ENCODE peak calls at places on chromosomes 2 and 18, in nine cellular contexts. K is left lung, L is GM12865, A is GM20000, Q is lower lobe of right lung, X is upper lobe of right lung, E is GM06990, J is fibroblast of mammary gland, D is body of pancreas. Z is an unnamed sample.

GRCh38 chr18:2856499-2856898 is 9.7 kb downstream of the EMILIN2 start:
- DNase-seq in A (no peak), E (no peak), Q (no peak), K (no peak), J (peak), D (no peak), L (no peak), X (no peak), Z (no peak)

GRCh38 chr2:159124441-159124911 is 156.0 kb downstream of the TANC1 start:
- DNase-seq in E (no peak), K (no peak), J (peak), D (peak), A (no peak), L (no peak), X (no peak), Q (no peak), Z (no peak)

GRCh38 chr2:216714412-216714775 is 19.0 kb upstream of the IGFBP5 start:
- DNase-seq in Q (no peak), D (no peak), A (no peak), J (peak), L (no peak), X (no peak), K (no peak), E (no peak), Z (no peak)

GRCh38 chr2:100107440-100107839 is 35.0 kb downstream of the AFF3 start:
- DNase-seq in Q (no peak), J (no peak), L (no peak), X (no peak), D (no peak), E (no peak), K (no peak), A (no peak), Z (no peak)

GRCh38 chr2:99066075-99066557 is 75.4 kb upstream of the C2orf15 start:
- DNase-seq in Q (no peak), K (no peak), D (peak), E (peak), A (peak), L (peak), X (no peak), J (peak), Z (no peak)

GRCh38 chr2:128594273-128594910 is 275.7 kb upstream of the HS6ST1 start:
- DNase-seq in E (no peak), A (no peak), L (no peak), Q (no peak), K (no peak), X (no peak), D (no peak), J (no peak), Z (no peak)

GRCh38 chr18:37712776-37713175 is 147.2 kb upstream of the CELF4 start:
- DNase-seq in J (peak), E (no peak), Q (no peak), L (no peak), X (no peak), K (no peak), A (no peak), D (no peak), Z (no peak)

GRCh38 chr18:34114996-34115395 is 109.7 kb downstream of the NOL4 start:
- DNase-seq in E (no peak), L (no peak), K (peak), Q (no peak), A (no peak), D (no peak), X (no peak), J (no peak), Z (no peak)

GRCh38 chr2:99689135-99689742 is 199.4 kb upstream of the REV1 start:
- DNase-seq in E (no peak), J (no peak), D (no peak), K (no peak), A (no peak), L (no peak), X (no peak), Q (no peak), Z (no peak)

GRCh38 chr2:37323176-37323575 is 1.5 kb downstream of the PRKD3 start:
- DNase-seq in A (no peak), J (peak), L (no peak), X (no peak), E (no peak), D (no peak), K (no peak), Q (no peak), Z (no peak)

GRCh38 chr2:46438794-46439193 is 40.6 kb upstream of the TMEM247 start:
- DNase-seq in X (no peak), D (no peak), Q (no peak), K (no peak), L (no peak), E (no peak), A (no peak), J (no peak), Z (no peak)

GRCh38 chr2:27735263-27735904 is 36.1 kb upstream of the MRPL33 start:
- DNase-seq in J (peak), X (peak), E (no peak), K (peak), L (no peak), D (peak), A (no peak), Q (peak), Z (no peak)

GRCh38 chr2:182004945-182005344 is 19.3 kb downstream of the PPP1R1C start:
- DNase-seq in A (no peak), E (no peak), X (no peak), J (no peak), L (no peak), Q (no peak), K (no peak), D (no peak), Z (no peak)

GRCh38 chr18:4807495-4808293 is 352.6 kb upstream of the DLGAP1 start:
- DNase-seq in D (no peak), Q (no peak), A (no peak), X (no peak), J (no peak), L (no peak), E (no peak), K (peak), Z (no peak)

DNA sequence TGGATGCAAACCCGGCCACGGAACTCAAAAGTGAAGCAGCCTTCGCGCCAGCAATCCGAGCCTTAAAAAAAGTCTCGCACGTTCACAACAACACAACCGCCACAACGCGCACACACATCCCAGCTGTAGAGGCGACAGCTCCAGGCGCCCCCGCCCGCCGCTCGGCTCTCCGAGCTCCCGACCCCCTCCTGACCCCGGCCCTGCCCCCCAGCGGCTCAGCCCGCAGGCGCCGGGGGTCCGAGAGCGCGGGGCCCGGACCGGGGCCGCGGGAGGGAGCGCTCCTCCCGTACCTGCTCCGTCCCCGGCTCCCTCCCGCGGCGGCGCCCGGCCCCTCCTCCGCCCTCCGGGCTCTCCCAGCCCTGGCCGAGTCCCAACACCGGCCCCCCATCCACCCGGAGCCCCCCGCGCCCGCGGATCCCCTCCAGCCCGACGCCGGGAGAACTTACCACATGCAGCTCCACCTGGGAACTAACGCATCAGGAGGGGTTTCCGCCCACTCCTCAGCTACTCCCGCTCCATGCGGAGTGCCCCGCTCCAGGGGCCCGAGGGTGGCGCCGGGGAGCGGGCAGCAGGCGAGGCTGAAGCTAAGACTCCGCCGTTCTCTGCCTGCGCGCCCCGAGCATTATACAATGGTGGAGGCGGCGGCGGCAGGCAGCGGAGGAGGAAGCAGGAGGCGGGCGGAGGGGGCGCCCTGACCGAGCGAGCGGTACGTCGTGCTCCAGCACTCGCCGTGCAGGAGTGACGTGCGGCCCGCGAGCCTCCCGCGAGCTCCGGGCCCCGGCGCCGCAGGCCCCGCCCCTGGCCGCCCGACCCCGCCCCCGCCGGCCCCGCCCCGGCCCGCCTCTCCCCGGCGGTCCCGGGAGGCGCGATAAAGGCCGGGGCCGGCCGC is at the start of gene SERTAD2:
- DNase-seq in D (peak), X (peak), Q (peak), E (peak), L (peak), K (peak), J (peak), A (peak), Z (peak)
- TF ChIP-seq CTCF in D (peak), X (peak), Q (peak), E (peak), L (peak), K (no peak), J (no peak), A (peak), Z (no peak)

GRCh38 chr18:23237524-23238151 is 102.4 kb downstream of the CABLES1 start:
- DNase-seq in Q (peak), X (peak), K (peak), D (peak), J (peak), E (peak), A (peak), L (peak), Z (peak)
- TF ChIP-seq CTCF in Q (peak), X (peak), K (no peak), D (no peak), J (peak), E (peak), A (peak), L (peak), Z (no peak)

GRCh38 chr2:134988994-134989605 is 58.1 kb downstream of the MAP3K19 start:
- DNase-seq in D (no peak), Q (no peak), J (peak), K (no peak), E (no peak), L (peak), X (no peak), A (peak), Z (no peak)
- TF ChIP-seq CTCF in D (peak), Q (peak), J (peak), K (peak), E (peak), L (peak), X (peak), A (no peak), Z (no peak)

GRCh38 chr2:102304711-102305591 is 6.4 kb upstream of the IL1RL1 start:
- DNase-seq in L (no peak), X (no peak), Q (no peak), E (no peak), A (no peak), K (no peak), D (no peak), J (no peak), Z (no peak)

GRCh38 chr2:102303589-102303988 is 7.8 kb upstream of the IL1RL1 start:
- DNase-seq in X (no peak), A (no peak), Q (no peak), K (no peak), E (no peak), L (no peak), J (no peak), D (no peak), Z (no peak)

GRCh38 chr2:102302458-102302857 is 8.9 kb upstream of the IL1RL1 start:
- DNase-seq in Q (no peak), J (no peak), L (no peak), A (no peak), D (no peak), E (no peak), K (no peak), X (no peak), Z (no peak)

GRCh38 chr2:102304268-102304667 is 7.1 kb upstream of the IL1RL1 start:
- DNase-seq in Q (no peak), A (no peak), J (peak), D (no peak), X (no peak), E (no peak), L (no peak), K (no peak), Z (no peak)

GRCh38 chr2:102301867-102302362 is 9.4 kb upstream of the IL1RL1 start:
- DNase-seq in Q (no peak), D (peak), K (no peak), X (no peak), A (peak), E (peak), L (peak), J (peak), Z (no peak)
- TF ChIP-seq CTCF in Q (peak), D (no peak), K (no peak), X (peak), A (peak), E (peak), L (peak), J (peak), Z (no peak)

GRCh38 chr2:47907097-47907781 is 941 bp upstream of the FBXO11 start:
- DNase-seq in Q (peak), E (no peak), D (peak), K (no peak), A (no peak), J (no peak), X (no peak), L (peak), Z (no peak)

GRCh38 chr2:47905454-47906260 is 641 bp downstream of the FBXO11 start:
- DNase-seq in A (peak), L (peak), X (peak), E (peak), Q (peak), D (peak), J (peak), K (peak), Z (peak)

GRCh38 chr2:47908682-47909081 is 2.4 kb upstream of the FBXO11 start:
- DNase-seq in Q (no peak), A (no peak), K (no peak), E (no peak), D (no peak), X (no peak), L (no peak), J (no peak), Z (no peak)

GRCh38 chr2:47904903-47905453 is 1.3 kb downstream of the FBXO11 start:
- DNase-seq in L (no peak), J (no peak), X (peak), E (peak), D (peak), K (peak), Q (peak), A (peak), Z (no peak)

DNA sequence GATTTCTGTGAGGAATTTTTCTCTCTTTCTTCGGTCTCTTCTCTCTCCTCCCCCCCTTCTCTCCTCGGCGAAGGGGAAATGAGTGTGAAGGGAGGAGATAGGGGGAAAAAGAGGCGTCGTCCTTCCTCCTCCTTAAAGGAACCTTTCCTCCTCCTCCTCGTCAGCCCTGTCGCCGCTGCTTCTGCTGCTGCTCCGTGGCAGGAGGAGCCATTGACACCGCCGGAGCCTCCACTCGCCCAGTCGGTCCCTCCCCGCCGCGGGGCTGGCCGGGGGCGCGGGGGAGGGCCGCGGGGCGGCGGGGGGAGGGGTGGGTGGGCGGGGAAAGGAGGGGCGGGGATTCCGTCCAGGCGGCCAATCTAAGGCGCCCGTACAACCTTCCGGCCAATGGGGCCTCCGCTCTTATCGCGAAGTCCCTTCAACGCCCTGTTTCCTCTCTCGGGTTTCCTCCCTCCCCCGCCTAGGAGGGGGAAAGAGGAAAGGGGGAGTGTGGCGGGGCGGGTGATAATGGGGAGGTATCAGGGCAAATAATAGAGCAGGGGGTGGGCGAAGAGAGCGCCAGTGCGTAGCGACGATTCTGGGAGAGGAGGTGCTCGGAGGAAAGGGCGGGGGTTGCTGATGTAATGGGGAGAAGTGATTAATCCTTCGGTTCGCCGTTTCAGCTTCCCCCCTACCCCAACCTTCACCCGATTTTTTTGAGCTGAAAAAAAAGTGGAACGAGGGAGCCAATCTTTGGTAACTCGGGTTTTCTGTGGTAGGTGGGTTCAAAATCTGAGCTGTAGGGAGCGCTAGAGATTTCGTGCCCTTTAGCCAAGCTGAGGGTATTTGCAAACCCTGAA is at the start of gene FBXO11:
- DNase-seq in A (peak), L (peak), Q (peak), D (peak), E (peak), X (peak), K (peak), J (peak), Z (peak)
- TF ChIP-seq CTCF in A (peak), L (peak), Q (peak), D (peak), E (peak), X (peak), K (peak), J (peak), Z (no peak)

GRCh38 chr2:134351899-134352298 is 98.0 kb downstream of the MGAT5 start:
- DNase-seq in D (no peak), E (no peak), Q (no peak), A (no peak), X (no peak), J (no peak), K (no peak), L (no peak), Z (no peak)
- TF ChIP-seq CTCF in D (no peak), E (no peak), Q (no peak), A (no peak), X (no peak), J (no peak), K (no peak), L (no peak), Z (no peak)

GRCh38 chr2:15521782-15522181 is 39.4 kb downstream of the NBAS start:
- DNase-seq in K (no peak), A (no peak), L (no peak), J (peak), Q (no peak), E (no peak), X (no peak), D (no peak), Z (no peak)

DNA sequence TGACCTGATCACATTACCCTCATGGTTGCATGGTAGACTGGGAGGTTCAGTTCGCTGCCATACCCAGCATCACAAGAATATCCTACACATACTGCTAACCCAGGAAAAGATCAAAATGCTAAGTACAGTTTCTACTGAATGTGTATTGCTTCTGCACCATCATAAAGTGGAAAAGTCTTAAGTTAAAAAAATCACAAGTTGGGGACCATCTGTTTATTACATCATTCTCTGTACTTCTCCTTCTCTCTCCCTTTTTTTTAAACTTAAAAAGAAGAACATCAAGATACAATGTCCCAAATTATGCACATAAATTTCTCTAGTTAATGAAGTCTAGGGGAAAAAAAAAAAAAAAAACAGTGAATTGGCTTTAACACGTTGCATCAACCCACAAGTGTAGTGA is 43.3 kb downstream of the NBAS start:
- DNase-seq in J (no peak), E (no peak), X (no peak), Q (no peak), K (no peak), D (no peak), L (no peak), A (no peak), Z (no peak)
- TF ChIP-seq CTCF in J (no peak), E (no peak), X (no peak), Q (no peak), K (no peak), D (no peak), L (no peak), A (no peak), Z (no peak)

GRCh38 chr2:85558160-85558559 is 3.1 kb downstream of the GGCX start:
- DNase-seq in E (no peak), Q (no peak), X (no peak), A (no peak), D (no peak), K (no peak), L (no peak), J (no peak), Z (no peak)

GRCh38 chr2:85560812-85561279 is 447 bp downstream of the GGCX start:
- DNase-seq in Q (peak), L (no peak), A (no peak), K (no peak), J (no peak), D (no peak), E (no peak), X (no peak), Z (no peak)

GRCh38 chr2:85557130-85557529 is 4.2 kb downstream of the GGCX start:
- DNase-seq in X (no peak), K (no peak), A (no peak), Q (no peak), D (no peak), J (no peak), L (no peak), E (no peak), Z (no peak)

GRCh38 chr2:85564144-85564563 is 2.9 kb upstream of the GGCX start:
- DNase-seq in A (peak), E (no peak), J (no peak), X (no peak), L (peak), Q (no peak), K (no peak), D (no peak), Z (no peak)

GRCh38 chr2:85561280-85562212 is at the start of gene GGCX:
- DNase-seq in A (peak), D (peak), E (peak), K (peak), X (peak), Q (peak), J (peak), L (peak), Z (peak)
- TF ChIP-seq CTCF in A (no peak), D (no peak), E (no peak), K (no peak), X (peak), Q (peak), J (no peak), L (no peak), Z (no peak)

GRCh38 chr2:70553584-70554337 is at the start of gene TGFA:
- DNase-seq in A (peak), X (peak), J (peak), E (peak), Q (peak), D (peak), K (peak), L (peak), Z (peak)
- TF ChIP-seq CTCF in A (peak), X (peak), J (peak), E (peak), Q (peak), D (peak), K (peak), L (peak), Z (no peak)

Z was measured in activated B cell treated with CpG ODN at 0.5 μM for 24 hours.